ENCODE peak calls at places on chromosomes 2 and 18, in four cellular contexts. One of them, this sample, is unnamed. For H3K9me3, the result is how much of the 10 kb centered on the place peaks cover.

GRCh38 chr2:233835230-233836186 is 18.8 kb downstream of the HJURP start:
- DNase-seq in body of pancreas: no peak
- DNase-seq in endothelial cell of umbilical vein: no peak
- DNase-seq in spleen: peak
- DNase-seq in this sample: no peak

GRCh38 chr2:237507478-237507877 is 20.4 kb downstream of the MLPH start:
- DNase-seq in body of pancreas: no peak
- DNase-seq in spleen: no peak
- DNase-seq in endothelial cell of umbilical vein: no peak
- DNase-seq in this sample: no peak

GRCh38 chr2:65790676-65790935 is 358.2 kb upstream of the SPRED2 start:
- DNase-seq in body of pancreas: no peak
- DNase-seq in endothelial cell of umbilical vein: no peak
- DNase-seq in spleen: no peak
- DNase-seq in this sample: no peak

GRCh38 chr2:226888378-226888915 is 52.6 kb downstream of the RHBDD1 start:
- DNase-seq in endothelial cell of umbilical vein: no peak
- DNase-seq in body of pancreas: no peak
- DNase-seq in spleen: no peak
- DNase-seq in this sample: no peak

GRCh38 chr2:71747573-71747972 is 294.2 kb downstream of the DYSF start:
- DNase-seq in endothelial cell of umbilical vein: no peak
- DNase-seq in spleen: no peak
- DNase-seq in body of pancreas: peak
- DNase-seq in this sample: no peak

GRCh38 chr18:4181882-4182568 is 273.1 kb downstream of the DLGAP1 start:
- DNase-seq in body of pancreas: no peak
- DNase-seq in spleen: no peak
- DNase-seq in endothelial cell of umbilical vein: no peak
- DNase-seq in this sample: no peak

GRCh38 chr18:23553887-23554286 is 32.4 kb downstream of the NPC1 start:
- DNase-seq in spleen: no peak
- DNase-seq in body of pancreas: no peak
- DNase-seq in endothelial cell of umbilical vein: no peak
- DNase-seq in this sample: no peak

GRCh38 chr18:73597832-73598615 is 549.6 kb downstream of the FBXO15 start:
- DNase-seq in endothelial cell of umbilical vein: no peak
- DNase-seq in body of pancreas: no peak
- DNase-seq in spleen: no peak
- DNase-seq in this sample: no peak

GRCh38 chr2:20490300-20491181 is 43.7 kb downstream of the RHOB start:
- DNase-seq in spleen: no peak
- DNase-seq in body of pancreas: peak
- DNase-seq in endothelial cell of umbilical vein: no peak
- DNase-seq in this sample: no peak

GRCh38 chr2:177430425-177430824 is 37.9 kb downstream of the AGPS start:
- DNase-seq in body of pancreas: no peak
- DNase-seq in spleen: no peak
- DNase-seq in endothelial cell of umbilical vein: no peak
- DNase-seq in this sample: no peak

GRCh38 chr2:207257291-207258190 is 91.8 kb upstream of the KLF7 start:
- DNase-seq in spleen: no peak
- DNase-seq in body of pancreas: no peak
- DNase-seq in endothelial cell of umbilical vein: no peak
- DNase-seq in this sample: no peak

GRCh38 chr18:78658531-78658930 is 321.1 kb upstream of the SALL3 start:
- DNase-seq in spleen: no peak
- DNase-seq in body of pancreas: no peak
- DNase-seq in endothelial cell of umbilical vein: no peak
- DNase-seq in this sample: no peak

GRCh38 chr18:78659057-78659456 is 320.6 kb upstream of the SALL3 start:
- DNase-seq in spleen: no peak
- DNase-seq in endothelial cell of umbilical vein: no peak
- DNase-seq in body of pancreas: no peak
- DNase-seq in this sample: no peak

GRCh38 chr18:78659748-78660147 is 319.9 kb upstream of the SALL3 start:
- DNase-seq in body of pancreas: peak
- DNase-seq in endothelial cell of umbilical vein: no peak
- DNase-seq in spleen: no peak
- DNase-seq in this sample: no peak

GRCh38 chr18:78661316-78661715 is 318.3 kb upstream of the SALL3 start:
- DNase-seq in body of pancreas: no peak
- DNase-seq in endothelial cell of umbilical vein: no peak
- DNase-seq in spleen: no peak
- DNase-seq in this sample: no peak

GRCh38 chr18:78660311-78660710 is 319.3 kb upstream of the SALL3 start:
- DNase-seq in endothelial cell of umbilical vein: no peak
- DNase-seq in body of pancreas: no peak
- DNase-seq in spleen: no peak
- DNase-seq in this sample: no peak
- H3K9me3 ChIP-seq in endothelial cell of umbilical vein: under half
- H3K9me3 ChIP-seq in body of pancreas: under half
- H3K9me3 ChIP-seq in spleen: under half
- H3K9me3 ChIP-seq in this sample: under half

GRCh38 chr2:239318790-239319189 is 82.0 kb downstream of the HDAC4 start:
- DNase-seq in endothelial cell of umbilical vein: no peak
- DNase-seq in body of pancreas: no peak
- DNase-seq in spleen: no peak
- DNase-seq in this sample: no peak
- H3K9me3 ChIP-seq in endothelial cell of umbilical vein: under half
- H3K9me3 ChIP-seq in body of pancreas: under half
- H3K9me3 ChIP-seq in spleen: under half
- H3K9me3 ChIP-seq in this sample: under half

GRCh38 chr18:78327643-78328042 is 652.0 kb upstream of the SALL3 start:
- DNase-seq in body of pancreas: no peak
- DNase-seq in endothelial cell of umbilical vein: no peak
- DNase-seq in spleen: no peak
- DNase-seq in this sample: no peak
- H3K9me3 ChIP-seq in body of pancreas: under half
- H3K9me3 ChIP-seq in endothelial cell of umbilical vein: under half
- H3K9me3 ChIP-seq in spleen: under half
- H3K9me3 ChIP-seq in this sample: under half

GRCh38 chr18:43805646-43806194 is 528.4 kb upstream of the SYT4 start:
- DNase-seq in body of pancreas: no peak
- DNase-seq in endothelial cell of umbilical vein: no peak
- DNase-seq in spleen: no peak
- DNase-seq in this sample: no peak
- H3K9me3 ChIP-seq in body of pancreas: under half
- H3K9me3 ChIP-seq in endothelial cell of umbilical vein: under half
- H3K9me3 ChIP-seq in spleen: under half
- H3K9me3 ChIP-seq in this sample: under half

GRCh38 chr2:121547646-121548045 is 17.0 kb downstream of the RNU4ATAC start:
- DNase-seq in spleen: no peak
- DNase-seq in endothelial cell of umbilical vein: no peak
- DNase-seq in body of pancreas: no peak
- DNase-seq in this sample: no peak
- H3K9me3 ChIP-seq in spleen: under half
- H3K9me3 ChIP-seq in endothelial cell of umbilical vein: under half
- H3K9me3 ChIP-seq in body of pancreas: under half
- H3K9me3 ChIP-seq in this sample: under half

GRCh38 chr2:161152302-161152701 is 7.9 kb upstream of the TANK start:
- DNase-seq in body of pancreas: no peak
- DNase-seq in endothelial cell of umbilical vein: no peak
- DNase-seq in spleen: no peak
- DNase-seq in this sample: no peak
- H3K9me3 ChIP-seq in body of pancreas: under half
- H3K9me3 ChIP-seq in endothelial cell of umbilical vein: under half
- H3K9me3 ChIP-seq in spleen: half or more
- H3K9me3 ChIP-seq in this sample: under half

GRCh38 chr2:179141206-179141605 is 91.3 kb upstream of the CCDC141 start:
- DNase-seq in endothelial cell of umbilical vein: no peak
- DNase-seq in body of pancreas: no peak
- DNase-seq in spleen: no peak
- DNase-seq in this sample: no peak
- H3K9me3 ChIP-seq in endothelial cell of umbilical vein: under half
- H3K9me3 ChIP-seq in body of pancreas: under half
- H3K9me3 ChIP-seq in spleen: under half
- H3K9me3 ChIP-seq in this sample: under half